ENCODE peak calls at places on chromosomes 16 and 17, in six cellular contexts. J is IMR-90, H is neural progenitor cell, Q is upper lobe of left lung, P is aorta, A is iPS DF 6.9. X is an unnamed sample. For H3K36me3, the result is how much of the 10 kb centered on the place peaks cover.

GRCh38 chr17:81401727-81402529 is 6.7 kb downstream of the BAHCC1 start:
- DNase-seq in Q (peak), J (no peak), P (no peak), A (no peak), H (peak), X (no peak)

GRCh38 chr16:81745704-81746558 is 33.2 kb upstream of the PLCG2 start:
- DNase-seq in P (peak), A (no peak), H (peak), Q (peak), J (peak), X (peak)

GRCh38 chr17:21275047-21275578 is 9.4 kb upstream of the MAP2K3 start:
- DNase-seq in P (no peak), A (no peak), J (no peak), Q (no peak), H (peak), X (no peak)

GRCh38 chr17:36862116-36862920 is 75.0 kb upstream of the LHX1 start:
- DNase-seq in P (no peak), J (no peak), A (no peak), Q (no peak), H (no peak), X (no peak)

GRCh38 chr16:46996391-46996790 is 22.9 kb upstream of the DNAJA2 start:
- DNase-seq in P (no peak), A (no peak), H (no peak), Q (no peak), J (no peak), X (no peak)

GRCh38 chr16:74923766-74924460 is 61.0 kb downstream of the WDR59 start:
- DNase-seq in P (no peak), H (no peak), Q (no peak), J (no peak), A (no peak), X (peak)

GRCh38 chr17:64547354-64547753 is 40.6 kb downstream of the CEP95 start:
- DNase-seq in Q (peak), J (no peak), A (no peak), P (no peak), H (peak), X (no peak)

GRCh38 chr17:35743911-35744328 is 9.1 kb downstream of the GAS2L2 start:
- DNase-seq in Q (no peak), A (no peak), P (no peak), J (peak), H (peak), X (no peak)

GRCh38 chr16:55392701-55393100 is 68.7 kb downstream of the IRX6 start:
- DNase-seq in A (no peak), J (no peak), P (no peak), H (no peak), Q (no peak), X (peak)

GRCh38 chr17:2468270-2468669 is 43.4 kb downstream of the METTL16 start:
- DNase-seq in H (no peak), J (peak), Q (no peak), A (no peak), P (no peak), X (peak)

GRCh38 chr16:46632778-46633733 is 11.9 kb upstream of the SHCBP1 start:
- DNase-seq in Q (peak), J (no peak), P (no peak), H (peak), A (peak), X (no peak)

GRCh38 chr17:83009414-83010322 is 69.7 kb upstream of the METRNL start:
- DNase-seq in Q (peak), J (no peak), P (no peak), A (no peak), H (no peak), X (no peak)

GRCh38 chr17:18968945-18969887 is 17.3 kb downstream of the SLC5A10 start:
- DNase-seq in Q (no peak), A (no peak), H (no peak), P (no peak), J (no peak), X (no peak)

GRCh38 chr16:85252461-85252860 is 140.2 kb upstream of the CIBAR2 start:
- DNase-seq in P (no peak), J (no peak), H (no peak), Q (no peak), A (no peak), X (no peak)

GRCh38 chr17:60139438-60140285 is 10.1 kb upstream of the CA4 start:
- DNase-seq in J (peak), P (peak), H (peak), A (no peak), Q (peak), X (peak)

GRCh38 chr16:5502944-5503343 is 405.3 kb upstream of the EEF2KMT start:
- DNase-seq in J (no peak), H (no peak), P (no peak), A (no peak), Q (no peak), X (no peak)

GRCh38 chr16:67447508-67448076 is 16.7 kb downstream of the HSD11B2 start:
- DNase-seq in J (peak), H (no peak), Q (peak), A (no peak), P (no peak), X (no peak)

GRCh38 chr17:59725691-59726090 is 18.2 kb downstream of the VMP1 start:
- DNase-seq in Q (no peak), J (no peak), A (no peak), P (no peak), H (no peak), X (no peak)

GRCh38 chr17:19738073-19738449 is 10.0 kb downstream of the ALDH3A1 start:
- DNase-seq in H (no peak), P (no peak), A (no peak), Q (no peak), J (no peak), X (no peak)

GRCh38 chr17:2243953-2244352 is 59.6 kb downstream of the SMG6 start:
- DNase-seq in A (no peak), Q (no peak), P (no peak), H (no peak), J (peak), X (no peak)

GRCh38 chr16:35516551-35516950 is 2057.1 kb downstream of the TP53TG3F start:
- DNase-seq in P (no peak), J (no peak), H (no peak), Q (no peak), A (no peak), X (no peak)

GRCh38 chr17:4082136-4082924 is 60.5 kb downstream of the ZZEF1 start:
- DNase-seq in P (no peak), J (no peak), H (no peak), A (no peak), Q (no peak), X (no peak)

GRCh38 chr16:24540575-24541240 is 1.3 kb downstream of the RBBP6 start:
- DNase-seq in P (no peak), J (peak), Q (no peak), H (peak), A (no peak), X (peak)

GRCh38 chr16:87062569-87063442 is 254.4 kb downstream of the C16orf95 start:
- DNase-seq in A (no peak), Q (no peak), J (peak), P (peak), H (peak), X (peak)

GRCh38 chr16:85425061-85425662 is 188.0 kb upstream of the GSE1 start:
- DNase-seq in A (no peak), H (peak), Q (peak), P (peak), J (no peak), X (no peak)

GRCh38 chr16:4377573-4378146 is 6.0 kb downstream of the VASN start:
- DNase-seq in Q (no peak), H (peak), J (no peak), A (no peak), P (no peak), X (no peak)

GRCh38 chr17:17548044-17548443 is 43.5 kb downstream of the PEMT start:
- DNase-seq in H (no peak), P (no peak), A (no peak), Q (peak), J (no peak), X (no peak)

GRCh38 chr17:17547210-17547764 is 44.2 kb downstream of the PEMT start:
- DNase-seq in A (no peak), Q (peak), P (no peak), H (no peak), J (no peak), X (no peak)

GRCh38 chr17:17545984-17546383 is 45.5 kb downstream of the PEMT start:
- DNase-seq in J (no peak), Q (peak), A (no peak), H (no peak), P (no peak), X (no peak)

GRCh38 chr17:17545031-17545820 is 46.3 kb downstream of the PEMT start:
- DNase-seq in A (no peak), J (peak), P (no peak), Q (peak), H (no peak), X (peak)

GRCh38 chr17:17546399-17547185 is 44.9 kb downstream of the PEMT start:
- DNase-seq in A (no peak), J (no peak), Q (peak), P (no peak), H (no peak), X (no peak)
- H3K4me3 ChIP-seq in A (no peak), J (no peak), Q (no peak), P (no peak), H (no peak), X (no peak)

GRCh38 chr17:7846765-7847661 is 7.9 kb upstream of the TMEM88 start:
- DNase-seq in H (no peak), P (no peak), Q (peak), J (no peak), A (no peak), X (no peak)
- H3K36me3 ChIP-seq in H (under half), P (under half), Q (half or more), J (half or more), A (under half), X (under half)

GRCh38 chr17:75684249-75684648 is 17.1 kb downstream of the SAP30BP start:
- DNase-seq in Q (no peak), P (no peak), A (no peak), J (peak), H (no peak), X (peak)

GRCh38 chr17:75683467-75684041 is 16.4 kb downstream of the SAP30BP start:
- DNase-seq in H (no peak), A (no peak), P (peak), J (peak), Q (no peak), X (peak)

GRCh38 chr17:75685508-75685907 is 18.4 kb downstream of the SAP30BP start:
- DNase-seq in P (no peak), J (no peak), A (no peak), H (no peak), Q (no peak), X (peak)

GRCh38 chr17:75688209-75688771 is 21.2 kb downstream of the SAP30BP start:
- DNase-seq in J (no peak), H (peak), P (peak), Q (no peak), A (no peak), X (peak)

GRCh38 chr17:75684924-75685323 is 17.8 kb downstream of the SAP30BP start:
- DNase-seq in H (no peak), Q (no peak), A (no peak), J (no peak), P (peak), X (peak)
- H3K4me3 ChIP-seq in H (no peak), Q (no peak), A (no peak), J (no peak), P (no peak), X (no peak)

GRCh38 chr17:40458001-40458791 is 14.9 kb downstream of the IGFBP4 start:
- DNase-seq in Q (no peak), H (no peak), P (no peak), A (no peak), J (peak), X (peak)

GRCh38 chr17:40453881-40454630 is 10.8 kb downstream of the IGFBP4 start:
- DNase-seq in A (no peak), P (no peak), H (no peak), J (peak), Q (peak), X (peak)

GRCh38 chr17:40458851-40459482 is 15.7 kb downstream of the IGFBP4 start:
- DNase-seq in H (no peak), A (no peak), P (no peak), Q (no peak), J (no peak), X (no peak)

GRCh38 chr17:40457369-40457768 is 14.1 kb downstream of the IGFBP4 start:
- DNase-seq in A (no peak), P (no peak), J (no peak), H (no peak), Q (no peak), X (no peak)

GRCh38 chr17:40456396-40456951 is 13.2 kb downstream of the IGFBP4 start:
- DNase-seq in P (no peak), A (no peak), J (no peak), Q (peak), H (no peak), X (no peak)
- H3K36me3 ChIP-seq in P (under half), A (under half), J (half or more), Q (under half), H (under half), X (under half)

GRCh38 chr16:50354082-50354481 is 14.7 kb downstream of the BRD7 start:
- DNase-seq in A (no peak), Q (no peak), J (no peak), P (no peak), H (no peak), X (no peak)
- H3K4me3 ChIP-seq in A (no peak), Q (no peak), J (no peak), P (no peak), H (no peak), X (no peak)

X was measured in astrocyte.